ENCODE peak calls at places on chromosome 19, in five cellular contexts. A, L, K, D and J are unnamed samples.

GRCh38 chr19:41753936-41754529 is 1.3 kb upstream of the CEACAM6 start:
- DNase-seq in A (no peak), L (no peak), K (no peak), D (no peak), J (no peak)

GRCh38 chr19:50537769-50538230 is 24.1 kb upstream of the ASPDH start:
- DNase-seq in A (peak), L (peak), K (no peak), D (no peak), J (peak)

GRCh38 chr19:42345191-42345812 is 19.9 kb downstream of the MEGF8 start:
- DNase-seq in A (no peak), L (no peak), K (no peak), D (no peak), J (peak)

GRCh38 chr19:15540435-15540834 is 32.1 kb downstream of the CYP4F22 start:
- DNase-seq in A (no peak), L (no peak), K (no peak), D (no peak), J (no peak)

GRCh38 chr19:5953034-5953589 is 24.8 kb downstream of the RANBP3 start:
- DNase-seq in A (no peak), L (no peak), K (peak), D (no peak), J (no peak)

GRCh38 chr19:16274466-16274865 is 50.2 kb upstream of the KLF2 start:
- DNase-seq in A (no peak), L (no peak), K (no peak), D (no peak), J (no peak)

GRCh38 chr19:3760871-3761361 is 576 bp downstream of the APBA3 start:
- DNase-seq in A (no peak), L (no peak), K (no peak), D (no peak), J (no peak)

GRCh38 chr19:2122982-2123381 is 26.3 kb downstream of the IZUMO4 start:
- DNase-seq in A (no peak), L (no peak), K (no peak), D (no peak), J (no peak)

GRCh38 chr19:49690656-49691242 is at the start of gene CPT1C:
- DNase-seq in A (peak), L (no peak), K (peak), D (peak), J (no peak)

GRCh38 chr19:12052057-12052570 is 647 bp downstream of the ZNF878 start:
- DNase-seq in A (no peak), L (no peak), K (no peak), D (no peak), J (no peak)

GRCh38 chr19:56141416-56141992 is 417 bp downstream of the ZNF444 start:
- DNase-seq in A (peak), L (no peak), K (no peak), D (no peak), J (no peak)

GRCh38 chr19:32464279-32464678 is 58.7 kb downstream of the DPY19L3 start:
- DNase-seq in A (no peak), L (no peak), K (no peak), D (no peak), J (no peak)

GRCh38 chr19:50231821-50232220 is 28.4 kb downstream of the MYH14 start:
- DNase-seq in A (no peak), L (no peak), K (no peak), D (no peak), J (no peak)

GRCh38 chr19:10419646-10420443 is 493 bp upstream of the PDE4A start:
- DNase-seq in A (no peak), L (no peak), K (no peak), D (no peak), J (no peak)

GRCh38 chr19:54141356-54141755 is 3.8 kb downstream of the CNOT3 start:
- DNase-seq in A (no peak), L (no peak), K (no peak), D (no peak), J (no peak)

GRCh38 chr19:55197531-55197930 is 11.8 kb downstream of the PTPRH start:
- DNase-seq in A (no peak), L (no peak), K (no peak), D (no peak), J (no peak)

DNA sequence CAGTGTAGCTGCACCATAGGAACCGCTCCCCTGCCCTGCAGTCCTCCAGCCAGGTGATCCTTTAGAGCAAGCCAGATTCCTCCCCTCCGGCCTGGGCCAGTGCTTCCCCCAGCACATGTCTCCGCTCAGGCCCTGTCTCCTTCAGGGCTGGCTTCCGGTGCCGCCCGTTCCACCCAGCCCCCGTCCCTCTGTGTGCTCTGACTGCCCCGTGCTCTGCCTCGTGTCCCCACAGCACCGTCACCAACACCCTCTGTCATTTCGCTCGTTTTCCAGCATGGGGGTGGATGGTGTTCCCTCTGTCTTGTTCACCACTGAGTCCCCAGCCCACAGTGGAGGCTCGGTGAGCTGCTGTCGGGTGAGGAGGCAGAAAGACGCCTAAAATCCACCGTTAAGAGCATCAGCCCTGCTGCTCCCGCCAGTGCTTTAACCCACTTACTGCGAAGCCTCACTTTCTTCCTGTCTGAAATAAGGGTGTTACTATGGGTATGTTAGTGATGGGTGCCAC is 54.5 kb downstream of the TSSK6 start:
- DNase-seq in A (peak), L (no peak), K (peak), D (peak), J (no peak)
- H3K4me3 ChIP-seq in A (peak), L (no peak), K (no peak), D (peak), J (no peak)

GRCh38 chr19:33737704-33738103 is 59.0 kb upstream of the KCTD15 start:
- DNase-seq in A (no peak), L (no peak), K (no peak), D (no peak), J (no peak)

GRCh38 chr19:33736158-33736557 is 60.5 kb upstream of the KCTD15 start:
- DNase-seq in A (no peak), L (no peak), K (no peak), D (no peak), J (no peak)

GRCh38 chr19:33731886-33732285 is 64.8 kb upstream of the KCTD15 start:
- DNase-seq in A (no peak), L (no peak), K (no peak), D (no peak), J (no peak)

GRCh38 chr19:33736787-33737186 is 59.9 kb upstream of the KCTD15 start:
- DNase-seq in A (no peak), L (no peak), K (no peak), D (no peak), J (no peak)

GRCh38 chr19:33734913-33735312 is 61.8 kb upstream of the KCTD15 start:
- DNase-seq in A (no peak), L (no peak), K (no peak), D (no peak), J (no peak)
- H3K4me3 ChIP-seq in A (no peak), L (no peak), K (no peak), D (no peak), J (no peak)

GRCh38 chr19:7928334-7928706 is 2.4 kb upstream of the CTXN1 start:
- DNase-seq in A (no peak), L (no peak), K (no peak), D (no peak), J (no peak)
- H3K4me3 ChIP-seq in A (no peak), L (no peak), K (no peak), D (no peak), J (no peak)

GRCh38 chr19:47130120-47130588 is 481 bp upstream of the SAE1 start:
- DNase-seq in A (no peak), L (no peak), K (no peak), D (no peak), J (no peak)
- H3K4me3 ChIP-seq in A (no peak), L (no peak), K (no peak), D (peak), J (no peak)